ENCODE peak calls at places on chromosome 4, in eight cellular contexts. W is neuronal stem cell, X is dorsolateral prefrontal cortex, S is lower lobe of right lung, U is cardiac fibroblast, G is HT-29, E is MCF 10A, L is GM10248. O is an unnamed sample.

GRCh38 chr4:175891863-175892262 is 79.8 kb upstream of the GPM6A start:
- DNase-seq in S (no peak), W (peak; percentile 12), E (peak; percentile 49), U (peak; percentile 12), L (peak; percentile 10), X (no peak), G (peak; percentile 40), O (no peak)

GRCh38 chr4:24471623-24472510 is 112.5 kb downstream of the DHX15 start:
- DNase-seq in U (peak; percentile 7), S (no peak), W (peak; percentile 39), G (no peak), X (no peak), L (peak; percentile 29), E (no peak), O (no peak)

GRCh38 chr4:118974758-118975157 is 86.1 kb downstream of the SYNPO2 start:
- DNase-seq in G (no peak), L (no peak), E (no peak), S (no peak), W (no peak), X (no peak), U (no peak), O (no peak)

GRCh38 chr4:48692023-48692422 is 88.1 kb downstream of the FRYL start:
- DNase-seq in X (no peak), G (no peak), E (no peak), L (no peak), U (no peak), W (no peak), S (no peak), O (no peak)

GRCh38 chr4:153204247-153205027 is at the start of gene TRIM2:
- DNase-seq in S (peak; percentile 72), L (no peak), G (peak; percentile 96), W (no peak), U (peak; percentile 84), X (peak; percentile 79), E (no peak), O (no peak)

GRCh38 chr4:105509291-105509690 is 35.4 kb upstream of the PPA2 start:
- DNase-seq in U (no peak), G (no peak), E (no peak), X (no peak), L (peak; percentile 66), S (no peak), W (no peak), O (no peak)

GRCh38 chr4:145812902-145813301 is 125.7 kb downstream of the ZNF827 start:
- DNase-seq in L (no peak), S (no peak), U (no peak), E (peak; percentile 92), G (no peak), X (no peak), W (no peak), O (no peak)

GRCh38 chr4:183008492-183008891 is 90.6 kb upstream of the WWC2 start:
- DNase-seq in L (no peak), W (no peak), S (no peak), G (no peak), E (no peak), U (no peak), X (no peak), O (no peak)

GRCh38 chr4:105140684-105141490 is 5.8 kb upstream of the TET2 start:
- DNase-seq in L (no peak), E (peak; percentile 62), G (peak; percentile 62), U (peak; percentile 43), X (no peak), W (peak; percentile 29), S (no peak), O (peak; percentile 31)

GRCh38 chr4:186345184-186345583 is 79.2 kb downstream of the F11 start:
- DNase-seq in U (no peak), L (no peak), X (no peak), E (no peak), W (no peak), G (no peak), S (no peak), O (no peak)